ENCODE peak calls at places on chromosomes 12 and 14, in ten cellular contexts. W, G, V, X, I, T, Q, L, C and S are unnamed samples.

GRCh38 chr14:72892103-72892878 is 1.6 kb downstream of the DPF3 start:
- DNase-seq in G (peak), L (no peak), T (peak), I (no peak), W (no peak), V (no peak), Q (peak), X (no peak), C (peak), S (peak)

GRCh38 chr14:22225526-22226133 is 363.4 kb downstream of the DAD1 start:
- DNase-seq in I (no peak), L (no peak), G (no peak), V (no peak), W (no peak), X (no peak), Q (peak), T (peak), C (no peak), S (no peak)

GRCh38 chr12:98126637-98127335 is 388.6 kb upstream of the TMPO start:
- DNase-seq in T (no peak), L (no peak), Q (no peak), W (no peak), I (no peak), X (peak), G (no peak), C (no peak), V (no peak), S (no peak)

GRCh38 chr14:44372807-44373497 is 134.1 kb downstream of the FSCB start:
- DNase-seq in T (no peak), V (no peak), G (no peak), I (no peak), L (no peak), Q (no peak), C (no peak), W (no peak), X (no peak), S (no peak)

GRCh38 chr12:69738351-69739286 is at the start of gene RAB3IP:
- DNase-seq in X (peak), W (peak), G (peak), Q (peak), T (peak), C (peak), L (peak), V (peak), I (peak), S (peak)

GRCh38 chr14:71060795-71061455 is 153.7 kb downstream of the PCNX1 start:
- DNase-seq in T (no peak), W (no peak), C (no peak), G (no peak), I (no peak), X (no peak), V (no peak), L (no peak), Q (peak), S (no peak)

GRCh38 chr12:1531160-1531653 is 63.2 kb downstream of the FBXL14 start:
- DNase-seq in C (no peak), Q (no peak), V (no peak), W (no peak), I (no peak), X (no peak), L (no peak), T (no peak), G (no peak), S (no peak)

GRCh38 chr14:92039073-92039719 is 663 bp downstream of the TRIP11 start:
- DNase-seq in V (no peak), W (peak), I (peak), L (peak), G (no peak), C (peak), X (no peak), T (peak), Q (peak), S (peak)

GRCh38 chr12:71938728-71939385 is at the start of gene TPH2:
- DNase-seq in G (peak), C (peak), V (peak), X (peak), I (peak), L (peak), Q (peak), W (peak), T (peak), S (peak)

GRCh38 chr14:67579636-67580035 is 20.4 kb downstream of the PIGH start:
- DNase-seq in L (no peak), C (no peak), G (no peak), Q (no peak), V (no peak), T (no peak), W (no peak), I (no peak), X (no peak), S (no peak)

GRCh38 chr14:93943052-93943451 is 15.9 kb downstream of the FAM181A start:
- DNase-seq in W (no peak), V (no peak), G (no peak), C (no peak), T (no peak), Q (peak), L (peak), I (no peak), X (no peak), S (no peak)

GRCh38 chr14:102579696-102580551 is 12.5 kb upstream of the RCOR1 start:
- DNase-seq in Q (peak), L (no peak), T (no peak), W (no peak), X (no peak), G (no peak), V (peak), I (no peak), C (no peak), S (no peak)

GRCh38 chr12:76688627-76689026 is 75.3 kb upstream of the ZDHHC17 start:
- DNase-seq in Q (no peak), V (no peak), T (no peak), C (no peak), L (no peak), W (peak), I (no peak), X (no peak), G (no peak), S (no peak)

GRCh38 chr14:73325630-73326299 is 88.5 kb downstream of the PAPLN start:
- DNase-seq in V (no peak), G (no peak), C (no peak), W (no peak), Q (no peak), I (no peak), X (no peak), L (no peak), T (no peak), S (no peak)